ENCODE peak calls at places on chromosomes 1 and 21, in eight cellular contexts. D is H1; H is CD8-positive, alpha-beta memory T cell; R is iPS DF 6.9; X is ovary; G is GM23338; B is cardiac muscle cell; K is lower lobe of right lung. Y is an unnamed sample. For H3K4me1 and H3K36me3, the result is how much of the 10 kb centered on the place peaks cover.

GRCh38 chr1:23422313-23422877 is 2.2 kb downstream of the TCEA3 start:
- DNase-seq in B (peak), D (no peak), G (no peak), K (peak), R (no peak), H (peak), X (peak), Y (peak)

GRCh38 chr1:19698181-19698580 is 33.5 kb downstream of the HTR6 start:
- DNase-seq in G (no peak), H (no peak), B (no peak), R (no peak), K (no peak), D (no peak), X (no peak), Y (no peak)

GRCh38 chr1:21175324-21175669 is 1.4 kb downstream of the EIF4G3 start:
- DNase-seq in B (peak), G (no peak), D (no peak), R (no peak), K (peak), X (no peak), H (peak), Y (no peak)

GRCh38 chr1:2861143-2861987 is 59.9 kb upstream of the TTC34 start:
- DNase-seq in G (no peak), H (no peak), B (no peak), R (no peak), D (no peak), X (no peak), K (peak), Y (no peak)

GRCh38 chr1:21161842-21162241 is 14.9 kb downstream of the EIF4G3 start:
- DNase-seq in K (no peak), G (no peak), D (no peak), H (no peak), B (no peak), R (no peak), X (no peak), Y (no peak)

GRCh38 chr21:39363607-39364555 is 15.0 kb upstream of the HMGN1 start:
- DNase-seq in R (no peak), X (no peak), K (no peak), D (no peak), B (no peak), H (no peak), G (no peak), Y (no peak)

GRCh38 chr1:43452789-43453441 is 816 bp downstream of the HYI start:
- DNase-seq in K (no peak), G (peak), X (no peak), B (peak), H (no peak), D (no peak), R (no peak), Y (no peak)

GRCh38 chr1:204885790-204886189 is 15.1 kb downstream of the NFASC start:
- DNase-seq in G (no peak), D (no peak), R (no peak), H (no peak), K (no peak), B (peak), X (no peak), Y (no peak)

GRCh38 chr1:93080424-93080823 is 1.3 kb downstream of the MTF2 start:
- DNase-seq in X (no peak), G (peak), B (peak), K (no peak), H (no peak), R (no peak), D (no peak), Y (no peak)

GRCh38 chr1:21534674-21535378 is 25.6 kb downstream of the ALPL start:
- DNase-seq in G (peak), H (no peak), B (peak), X (peak), D (no peak), R (peak), K (no peak), Y (no peak)

GRCh38 chr21:38350681-38351080 is 93.9 kb downstream of the KCNJ15 start:
- DNase-seq in H (no peak), D (no peak), G (no peak), R (no peak), B (peak), X (no peak), K (peak), Y (no peak)

GRCh38 chr1:6508876-6509602 is 17.6 kb upstream of the PLEKHG5 start:
- DNase-seq in D (no peak), G (no peak), X (no peak), R (no peak), H (no peak), B (no peak), K (no peak), Y (no peak)

GRCh38 chr1:108107658-108108057 is 92.5 kb downstream of the SLC25A24 start:
- DNase-seq in B (peak), X (no peak), R (no peak), H (no peak), G (no peak), D (no peak), K (no peak), Y (no peak)

GRCh38 chr1:162088281-162088969 is 18.9 kb downstream of the NOS1AP start:
- DNase-seq in H (no peak), R (no peak), G (no peak), B (no peak), K (no peak), D (no peak), X (no peak), Y (no peak)

GRCh38 chr1:76209238-76209637 is 134.7 kb downstream of the ST6GALNAC3 start:
- DNase-seq in K (no peak), R (no peak), X (no peak), D (no peak), G (no peak), B (no peak), H (no peak), Y (no peak)

GRCh38 chr21:33232640-33233039 is 2.9 kb downstream of the IFNAR2 start:
- DNase-seq in K (no peak), R (no peak), D (no peak), G (no peak), B (peak), X (no peak), H (no peak), Y (no peak)

GRCh38 chr1:26276432-26276838 is 3.5 kb upstream of the SH3BGRL3 start:
- DNase-seq in D (no peak), H (no peak), K (no peak), X (no peak), R (no peak), B (no peak), G (no peak), Y (no peak)

GRCh38 chr1:46522184-46522968 is 29.1 kb downstream of the KNCN start:
- DNase-seq in R (no peak), B (peak), G (no peak), D (peak), H (no peak), K (peak), X (peak), Y (no peak)

GRCh38 chr1:76868916-76869315 is 1.6 kb downstream of the ST6GALNAC5 start:
- DNase-seq in G (peak), H (no peak), K (peak), X (peak), D (peak), B (no peak), R (no peak), Y (no peak)

GRCh38 chr1:27522148-27522859 is 32.3 kb upstream of the WASF2 start:
- DNase-seq in R (no peak), B (no peak), K (peak), X (no peak), D (no peak), H (peak), G (no peak), Y (no peak)
- H3K4me1 ChIP-seq in R (under half), B (half or more), K (half or more), X (half or more), D (under half), H (half or more), G (under half), Y (under half)

GRCh38 chr21:14452031-14452778 is 69.3 kb upstream of the HSPA13 start:
- DNase-seq in G (no peak), X (no peak), K (no peak), H (no peak), R (no peak), B (peak), D (no peak), Y (no peak)
- H3K4me3 ChIP-seq in G (no peak), X (no peak), K (no peak), H (no peak), R (no peak), B (no peak), D (no peak), Y (no peak)

DNA sequence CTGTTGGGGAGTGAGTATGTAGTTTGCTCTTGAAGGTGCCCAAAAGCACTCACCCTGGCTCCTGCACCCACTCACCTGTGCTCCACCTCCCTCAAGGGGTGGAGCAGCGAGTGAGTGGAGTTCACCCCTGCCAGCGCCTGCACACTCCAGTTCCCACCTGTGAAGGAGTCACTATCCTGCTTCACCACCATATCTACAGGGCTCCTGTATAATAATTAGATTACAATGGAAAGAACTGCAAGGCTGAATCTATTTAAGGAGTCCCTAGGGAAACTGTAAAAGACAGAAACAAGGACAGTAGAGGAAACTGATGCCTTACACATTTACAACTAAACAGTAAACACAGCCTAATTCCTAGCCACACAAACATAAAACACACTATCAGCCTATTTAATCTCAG is 4.1 kb downstream of the DNAI4 start:
- DNase-seq in R (no peak), H (no peak), G (no peak), X (no peak), K (no peak), D (no peak), B (no peak), Y (no peak)
- H3K36me3 ChIP-seq in R (under half), H (under half), G (under half), X (under half), K (under half), D (under half), B (under half), Y (under half)

GRCh38 chr1:27521336-27522147 is 31.6 kb upstream of the WASF2 start:
- DNase-seq in X (no peak), D (no peak), H (peak), R (no peak), B (no peak), G (no peak), K (no peak), Y (no peak)
- H3K4me1 ChIP-seq in X (under half), D (under half), H (half or more), R (under half), B (half or more), G (under half), K (half or more), Y (under half)

DNA sequence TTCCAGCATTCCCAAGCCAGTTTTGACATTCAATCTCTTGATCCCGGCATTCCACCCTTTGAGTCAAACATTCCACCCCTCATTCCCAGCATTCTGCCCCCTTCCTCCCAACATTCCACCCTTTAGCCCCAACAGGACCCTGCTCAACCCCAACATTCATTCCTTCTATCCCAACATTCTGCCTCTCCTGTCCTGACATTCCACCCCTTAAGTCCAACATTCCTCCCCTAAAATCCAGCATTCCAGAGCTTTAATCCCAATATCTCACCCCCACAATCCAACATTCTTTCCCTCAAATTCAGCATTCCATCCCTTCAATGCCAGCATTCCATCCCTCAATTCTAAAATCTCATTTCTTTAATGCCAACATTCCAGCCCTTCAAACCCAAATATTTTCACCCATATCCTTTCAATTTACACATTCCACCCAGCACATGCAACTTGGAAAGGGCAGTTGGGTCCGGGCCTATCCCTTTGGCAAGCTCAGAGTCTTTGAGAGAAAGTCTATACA is 22.9 kb downstream of the DDX20 start:
- DNase-seq in D (no peak), H (no peak), R (no peak), G (peak), K (no peak), B (peak), X (no peak), Y (no peak)
- H3K4me3 ChIP-seq in D (no peak), H (no peak), R (no peak), G (no peak), K (no peak), B (no peak), X (no peak), Y (no peak)

DNA sequence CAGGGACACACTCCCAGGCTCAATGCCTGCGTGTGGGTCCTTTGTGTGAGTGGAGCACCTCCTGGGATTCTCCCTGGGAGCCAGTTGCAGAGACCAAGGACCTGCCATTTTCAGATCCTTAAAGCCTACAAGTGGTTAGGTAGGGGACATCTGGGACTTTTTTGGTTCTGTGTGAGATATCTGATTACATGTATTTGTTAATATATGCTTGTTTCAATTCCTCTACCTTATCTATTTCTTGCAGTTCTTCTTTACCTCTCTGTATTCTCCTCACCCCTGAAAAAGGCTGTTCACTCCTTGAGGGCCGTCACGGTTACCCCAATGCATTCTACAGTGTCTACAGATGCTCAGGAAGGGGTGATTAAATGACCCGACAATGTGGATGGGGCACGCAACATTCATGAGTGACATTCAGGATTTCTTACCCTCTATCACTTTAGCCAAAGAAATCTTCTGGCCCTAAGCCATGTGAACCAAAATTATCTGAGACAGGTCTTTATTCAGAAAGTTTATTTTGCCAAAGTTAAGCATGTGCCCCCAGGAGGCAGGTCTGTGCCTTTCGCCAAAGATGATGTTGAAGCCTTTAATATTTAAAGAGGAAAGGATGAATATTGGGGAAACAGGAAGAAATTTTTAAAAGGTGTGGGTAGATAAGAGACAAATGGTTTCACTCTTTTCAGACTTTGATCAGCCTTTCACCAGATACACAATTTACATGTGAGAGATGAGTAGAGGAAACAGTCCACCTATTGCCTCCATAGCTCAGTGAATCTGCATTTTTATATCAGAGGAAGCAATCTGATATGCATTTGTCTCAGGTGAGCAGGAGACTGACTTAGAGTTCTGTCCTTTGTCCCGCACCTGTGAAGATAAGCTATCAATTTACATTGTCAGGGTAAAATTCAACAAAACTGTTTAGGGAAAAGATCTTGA is 44.6 kb upstream of the MPZL1 start:
- DNase-seq in G (no peak), B (no peak), K (no peak), R (no peak), H (no peak), D (no peak), X (no peak), Y (no peak)
- H3K36me3 ChIP-seq in G (under half), B (under half), K (under half), R (under half), H (under half), D (under half), X (under half), Y (under half)

GRCh38 chr1:180070286-180070685 is 84.4 kb upstream of the QSOX1 start:
- DNase-seq in K (no peak), D (no peak), R (no peak), G (no peak), H (no peak), X (no peak), B (no peak), Y (no peak)
- H3K4me1 ChIP-seq in K (under half), D (under half), R (under half), G (under half), H (under half), X (under half), B (under half), Y (under half)

GRCh38 chr1:102185260-102185659 is 188.5 kb upstream of the OLFM3 start:
- DNase-seq in K (no peak), R (no peak), B (no peak), H (no peak), X (no peak), G (no peak), D (no peak), Y (no peak)
- H3K4me3 ChIP-seq in K (no peak), R (no peak), B (no peak), H (no peak), X (no peak), G (no peak), D (no peak), Y (no peak)

DNA sequence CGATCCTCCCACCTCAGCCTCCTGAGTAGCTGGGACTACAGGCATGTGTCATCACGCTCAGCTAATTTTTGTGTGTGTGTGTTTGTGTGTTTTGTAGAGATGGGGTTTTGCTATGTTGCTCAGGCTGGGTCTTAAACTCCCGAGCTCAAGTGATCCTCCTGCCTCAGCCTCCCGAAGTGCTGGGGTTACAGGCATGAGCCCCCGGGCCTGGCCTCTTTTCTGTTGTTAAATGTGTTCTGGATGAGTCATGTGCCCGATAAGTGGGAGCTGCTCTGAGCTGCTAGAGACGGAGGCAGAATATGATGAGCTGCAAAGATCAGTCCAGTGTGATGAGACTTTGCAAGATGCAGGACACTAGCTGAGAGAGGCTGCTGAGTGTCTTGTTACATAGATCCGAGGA is 75.5 kb downstream of the VPS13D start:
- DNase-seq in H (no peak), G (no peak), D (peak), K (no peak), R (no peak), B (peak), X (peak), Y (no peak)
- H3K36me3 ChIP-seq in H (under half), G (under half), D (under half), K (half or more), R (under half), B (under half), X (under half), Y (under half)